ENCODE peak calls at places on chromosomes 4 and X, in five cellular contexts. One of them, this sample, is unnamed.

GRCh38 chrX:48589482-48590162 is 7.7 kb upstream of the WDR13 start:
- DNase-seq in GM13976: no peak
- DNase-seq in EH: no peak
- DNase-seq in stimulated activated CD4-positive, alpha-beta T cell treated with anti-CD3 and anti-CD28 coated beads, Interleukin-1b, Interleukin-23, amount 100 ng/mL, for 24 hours: no peak
- DNase-seq in CD4-positive, CD25-positive, alpha-beta regulatory T cell: no peak
- DNase-seq in this sample: peak

GRCh38 chrX:110442631-110443030 is 84.0 kb downstream of the RTL9 start:
- DNase-seq in EH: peak
- DNase-seq in CD4-positive, CD25-positive, alpha-beta regulatory T cell: no peak
- DNase-seq in stimulated activated CD4-positive, alpha-beta T cell treated with anti-CD3 and anti-CD28 coated beads, Interleukin-1b, Interleukin-23, amount 100 ng/mL, for 24 hours: no peak
- DNase-seq in GM13976: peak
- DNase-seq in this sample: peak

GRCh38 chr4:28250646-28251045 is 1390.0 kb downstream of the STIM2 start:
- DNase-seq in CD4-positive, CD25-positive, alpha-beta regulatory T cell: no peak
- DNase-seq in stimulated activated CD4-positive, alpha-beta T cell treated with anti-CD3 and anti-CD28 coated beads, Interleukin-1b, Interleukin-23, amount 100 ng/mL, for 24 hours: no peak
- DNase-seq in EH: no peak
- DNase-seq in GM13976: no peak
- DNase-seq in this sample: no peak

GRCh38 chr4:185925910-185926360 is 113.9 kb upstream of the SORBS2 start:
- DNase-seq in GM13976: no peak
- DNase-seq in stimulated activated CD4-positive, alpha-beta T cell treated with anti-CD3 and anti-CD28 coated beads, Interleukin-1b, Interleukin-23, amount 100 ng/mL, for 24 hours: no peak
- DNase-seq in CD4-positive, CD25-positive, alpha-beta regulatory T cell: no peak
- DNase-seq in EH: no peak
- DNase-seq in this sample: no peak

GRCh38 chr4:182577411-182577810 is 334.2 kb downstream of the TENM3 start:
- DNase-seq in GM13976: no peak
- DNase-seq in CD4-positive, CD25-positive, alpha-beta regulatory T cell: no peak
- DNase-seq in EH: peak
- DNase-seq in stimulated activated CD4-positive, alpha-beta T cell treated with anti-CD3 and anti-CD28 coated beads, Interleukin-1b, Interleukin-23, amount 100 ng/mL, for 24 hours: no peak
- DNase-seq in this sample: no peak

GRCh38 chr4:8593268-8594096 is 917 bp downstream of the CPZ start:
- DNase-seq in CD4-positive, CD25-positive, alpha-beta regulatory T cell: no peak
- DNase-seq in GM13976: no peak
- DNase-seq in stimulated activated CD4-positive, alpha-beta T cell treated with anti-CD3 and anti-CD28 coated beads, Interleukin-1b, Interleukin-23, amount 100 ng/mL, for 24 hours: no peak
- DNase-seq in EH: peak
- DNase-seq in this sample: no peak

GRCh38 chrX:17635231-17635630 is 102.1 kb upstream of the SCML1 start:
- DNase-seq in GM13976: no peak
- DNase-seq in CD4-positive, CD25-positive, alpha-beta regulatory T cell: no peak
- DNase-seq in stimulated activated CD4-positive, alpha-beta T cell treated with anti-CD3 and anti-CD28 coated beads, Interleukin-1b, Interleukin-23, amount 100 ng/mL, for 24 hours: no peak
- DNase-seq in EH: no peak
- DNase-seq in this sample: peak

GRCh38 chrX:150767475-150768131 is 74.4 kb downstream of the MTMR1 start:
- DNase-seq in EH: peak
- DNase-seq in CD4-positive, CD25-positive, alpha-beta regulatory T cell: no peak
- DNase-seq in GM13976: peak
- DNase-seq in stimulated activated CD4-positive, alpha-beta T cell treated with anti-CD3 and anti-CD28 coated beads, Interleukin-1b, Interleukin-23, amount 100 ng/mL, for 24 hours: no peak
- DNase-seq in this sample: peak

GRCh38 chr4:158999166-158999682 is 103.7 kb upstream of the RAPGEF2 start:
- DNase-seq in stimulated activated CD4-positive, alpha-beta T cell treated with anti-CD3 and anti-CD28 coated beads, Interleukin-1b, Interleukin-23, amount 100 ng/mL, for 24 hours: no peak
- DNase-seq in GM13976: no peak
- DNase-seq in EH: no peak
- DNase-seq in CD4-positive, CD25-positive, alpha-beta regulatory T cell: no peak
- DNase-seq in this sample: no peak

GRCh38 chrX:86002076-86002896 is 45.1 kb downstream of the CHM start:
- DNase-seq in CD4-positive, CD25-positive, alpha-beta regulatory T cell: no peak
- DNase-seq in EH: peak
- DNase-seq in GM13976: no peak
- DNase-seq in stimulated activated CD4-positive, alpha-beta T cell treated with anti-CD3 and anti-CD28 coated beads, Interleukin-1b, Interleukin-23, amount 100 ng/mL, for 24 hours: no peak
- DNase-seq in this sample: peak

GRCh38 chrX:96692454-96692853 is 7.8 kb downstream of the DIAPH2 start:
- DNase-seq in GM13976: no peak
- DNase-seq in stimulated activated CD4-positive, alpha-beta T cell treated with anti-CD3 and anti-CD28 coated beads, Interleukin-1b, Interleukin-23, amount 100 ng/mL, for 24 hours: no peak
- DNase-seq in EH: no peak
- DNase-seq in CD4-positive, CD25-positive, alpha-beta regulatory T cell: no peak
- DNase-seq in this sample: peak

GRCh38 chr4:158253350-158253980 is 43.2 kb downstream of the TMEM144 start:
- DNase-seq in GM13976: peak
- DNase-seq in stimulated activated CD4-positive, alpha-beta T cell treated with anti-CD3 and anti-CD28 coated beads, Interleukin-1b, Interleukin-23, amount 100 ng/mL, for 24 hours: peak
- DNase-seq in CD4-positive, CD25-positive, alpha-beta regulatory T cell: no peak
- DNase-seq in EH: peak
- DNase-seq in this sample: peak

GRCh38 chrX:57367649-57368048 is 81.1 kb downstream of the FAAH2 start:
- DNase-seq in GM13976: no peak
- DNase-seq in EH: no peak
- DNase-seq in CD4-positive, CD25-positive, alpha-beta regulatory T cell: no peak
- DNase-seq in stimulated activated CD4-positive, alpha-beta T cell treated with anti-CD3 and anti-CD28 coated beads, Interleukin-1b, Interleukin-23, amount 100 ng/mL, for 24 hours: no peak
- DNase-seq in this sample: peak

GRCh38 chr4:47160095-47160494 is 128.7 kb downstream of the GABRB1 start:
- DNase-seq in EH: no peak
- DNase-seq in GM13976: no peak
- DNase-seq in stimulated activated CD4-positive, alpha-beta T cell treated with anti-CD3 and anti-CD28 coated beads, Interleukin-1b, Interleukin-23, amount 100 ng/mL, for 24 hours: no peak
- DNase-seq in CD4-positive, CD25-positive, alpha-beta regulatory T cell: no peak
- DNase-seq in this sample: peak

GRCh38 chr4:158162637-158163036 is 10.2 kb downstream of the GASK1B start:
- DNase-seq in GM13976: no peak
- DNase-seq in EH: no peak
- DNase-seq in stimulated activated CD4-positive, alpha-beta T cell treated with anti-CD3 and anti-CD28 coated beads, Interleukin-1b, Interleukin-23, amount 100 ng/mL, for 24 hours: no peak
- DNase-seq in CD4-positive, CD25-positive, alpha-beta regulatory T cell: no peak
- DNase-seq in this sample: no peak

GRCh38 chrX:11435568-11435967 is 142.4 kb downstream of the AMELX start:
- DNase-seq in stimulated activated CD4-positive, alpha-beta T cell treated with anti-CD3 and anti-CD28 coated beads, Interleukin-1b, Interleukin-23, amount 100 ng/mL, for 24 hours: no peak
- DNase-seq in CD4-positive, CD25-positive, alpha-beta regulatory T cell: no peak
- DNase-seq in EH: peak
- DNase-seq in GM13976: no peak
- DNase-seq in this sample: peak

GRCh38 chrX:87525771-87526229 is 8.2 kb downstream of the KLHL4 start:
- DNase-seq in CD4-positive, CD25-positive, alpha-beta regulatory T cell: no peak
- DNase-seq in EH: no peak
- DNase-seq in stimulated activated CD4-positive, alpha-beta T cell treated with anti-CD3 and anti-CD28 coated beads, Interleukin-1b, Interleukin-23, amount 100 ng/mL, for 24 hours: no peak
- DNase-seq in GM13976: no peak
- DNase-seq in this sample: peak

GRCh38 chrX:2498781-2499302 is 1.9 kb downstream of the DHRSX start:
- DNase-seq in EH: peak
- DNase-seq in stimulated activated CD4-positive, alpha-beta T cell treated with anti-CD3 and anti-CD28 coated beads, Interleukin-1b, Interleukin-23, amount 100 ng/mL, for 24 hours: no peak
- DNase-seq in GM13976: no peak
- DNase-seq in CD4-positive, CD25-positive, alpha-beta regulatory T cell: no peak
- DNase-seq in this sample: peak

GRCh38 chr4:40648742-40649281 is 19.1 kb upstream of the RBM47 start:
- DNase-seq in CD4-positive, CD25-positive, alpha-beta regulatory T cell: no peak
- DNase-seq in GM13976: no peak
- DNase-seq in EH: no peak
- DNase-seq in stimulated activated CD4-positive, alpha-beta T cell treated with anti-CD3 and anti-CD28 coated beads, Interleukin-1b, Interleukin-23, amount 100 ng/mL, for 24 hours: no peak
- DNase-seq in this sample: no peak

GRCh38 chr4:68871772-68872441 is 56.1 kb downstream of the UGT2B10 start:
- DNase-seq in GM13976: no peak
- DNase-seq in stimulated activated CD4-positive, alpha-beta T cell treated with anti-CD3 and anti-CD28 coated beads, Interleukin-1b, Interleukin-23, amount 100 ng/mL, for 24 hours: no peak
- DNase-seq in CD4-positive, CD25-positive, alpha-beta regulatory T cell: no peak
- DNase-seq in EH: no peak
- DNase-seq in this sample: no peak

GRCh38 chr4:153488719-153489384 is 22.7 kb downstream of the TMEM131L start:
- DNase-seq in EH: no peak
- DNase-seq in GM13976: no peak
- DNase-seq in stimulated activated CD4-positive, alpha-beta T cell treated with anti-CD3 and anti-CD28 coated beads, Interleukin-1b, Interleukin-23, amount 100 ng/mL, for 24 hours: no peak
- DNase-seq in CD4-positive, CD25-positive, alpha-beta regulatory T cell: no peak
- DNase-seq in this sample: no peak

GRCh38 chrX:131068945-131069719 is 11.0 kb downstream of the ARHGAP36 start:
- DNase-seq in GM13976: peak
- DNase-seq in EH: peak
- DNase-seq in CD4-positive, CD25-positive, alpha-beta regulatory T cell: no peak
- DNase-seq in stimulated activated CD4-positive, alpha-beta T cell treated with anti-CD3 and anti-CD28 coated beads, Interleukin-1b, Interleukin-23, amount 100 ng/mL, for 24 hours: no peak
- DNase-seq in this sample: peak

GRCh38 chrX:134933911-134934310 is 56.9 kb upstream of the SMIM10 start:
- DNase-seq in stimulated activated CD4-positive, alpha-beta T cell treated with anti-CD3 and anti-CD28 coated beads, Interleukin-1b, Interleukin-23, amount 100 ng/mL, for 24 hours: no peak
- DNase-seq in GM13976: no peak
- DNase-seq in EH: no peak
- DNase-seq in CD4-positive, CD25-positive, alpha-beta regulatory T cell: no peak
- DNase-seq in this sample: no peak

GRCh38 chrX:37846141-37846540 is 1.2 kb downstream of the DYNLT3 start:
- DNase-seq in EH: no peak
- DNase-seq in CD4-positive, CD25-positive, alpha-beta regulatory T cell: no peak
- DNase-seq in GM13976: no peak
- DNase-seq in stimulated activated CD4-positive, alpha-beta T cell treated with anti-CD3 and anti-CD28 coated beads, Interleukin-1b, Interleukin-23, amount 100 ng/mL, for 24 hours: no peak
- DNase-seq in this sample: peak

GRCh38 chr4:96913437-96914075 is 1073.7 kb downstream of the PDHA2 start:
- DNase-seq in stimulated activated CD4-positive, alpha-beta T cell treated with anti-CD3 and anti-CD28 coated beads, Interleukin-1b, Interleukin-23, amount 100 ng/mL, for 24 hours: no peak
- DNase-seq in EH: no peak
- DNase-seq in CD4-positive, CD25-positive, alpha-beta regulatory T cell: no peak
- DNase-seq in GM13976: no peak
- DNase-seq in this sample: peak

GRCh38 chr4:156782491-156782890 is 189.1 kb downstream of the PDGFC start:
- DNase-seq in stimulated activated CD4-positive, alpha-beta T cell treated with anti-CD3 and anti-CD28 coated beads, Interleukin-1b, Interleukin-23, amount 100 ng/mL, for 24 hours: no peak
- DNase-seq in EH: no peak
- DNase-seq in GM13976: no peak
- DNase-seq in CD4-positive, CD25-positive, alpha-beta regulatory T cell: no peak
- DNase-seq in this sample: no peak

GRCh38 chrX:100591256-100592051 is 6.7 kb downstream of the TNMD start:
- DNase-seq in CD4-positive, CD25-positive, alpha-beta regulatory T cell: no peak
- DNase-seq in EH: no peak
- DNase-seq in GM13976: no peak
- DNase-seq in stimulated activated CD4-positive, alpha-beta T cell treated with anti-CD3 and anti-CD28 coated beads, Interleukin-1b, Interleukin-23, amount 100 ng/mL, for 24 hours: no peak
- DNase-seq in this sample: no peak

GRCh38 chr4:183343730-183344129 is 21.5 kb upstream of the CLDN24 start:
- DNase-seq in stimulated activated CD4-positive, alpha-beta T cell treated with anti-CD3 and anti-CD28 coated beads, Interleukin-1b, Interleukin-23, amount 100 ng/mL, for 24 hours: no peak
- DNase-seq in GM13976: no peak
- DNase-seq in EH: no peak
- DNase-seq in CD4-positive, CD25-positive, alpha-beta regulatory T cell: no peak
- DNase-seq in this sample: no peak

GRCh38 chr4:8740666-8741395 is 130.8 kb downstream of the HMX1 start:
- DNase-seq in GM13976: peak
- DNase-seq in CD4-positive, CD25-positive, alpha-beta regulatory T cell: no peak
- DNase-seq in stimulated activated CD4-positive, alpha-beta T cell treated with anti-CD3 and anti-CD28 coated beads, Interleukin-1b, Interleukin-23, amount 100 ng/mL, for 24 hours: no peak
- DNase-seq in EH: no peak
- DNase-seq in this sample: no peak

GRCh38 chr4:141686929-141687328 is 50.5 kb downstream of the IL15 start:
- DNase-seq in CD4-positive, CD25-positive, alpha-beta regulatory T cell: no peak
- DNase-seq in stimulated activated CD4-positive, alpha-beta T cell treated with anti-CD3 and anti-CD28 coated beads, Interleukin-1b, Interleukin-23, amount 100 ng/mL, for 24 hours: no peak
- DNase-seq in EH: peak
- DNase-seq in GM13976: no peak
- DNase-seq in this sample: no peak

GRCh38 chr4:2915789-2916188 is 47.4 kb downstream of the NOP14 start:
- DNase-seq in GM13976: no peak
- DNase-seq in stimulated activated CD4-positive, alpha-beta T cell treated with anti-CD3 and anti-CD28 coated beads, Interleukin-1b, Interleukin-23, amount 100 ng/mL, for 24 hours: no peak
- DNase-seq in CD4-positive, CD25-positive, alpha-beta regulatory T cell: no peak
- DNase-seq in EH: no peak
- DNase-seq in this sample: no peak

GRCh38 chr4:48902266-48902665 is 4.3 kb downstream of the OCIAD2 start:
- DNase-seq in stimulated activated CD4-positive, alpha-beta T cell treated with anti-CD3 and anti-CD28 coated beads, Interleukin-1b, Interleukin-23, amount 100 ng/mL, for 24 hours: no peak
- DNase-seq in GM13976: no peak
- DNase-seq in CD4-positive, CD25-positive, alpha-beta regulatory T cell: no peak
- DNase-seq in EH: peak
- DNase-seq in this sample: peak

GRCh38 chr4:150582101-150582565 is at the start of gene MAB21L2:
- DNase-seq in CD4-positive, CD25-positive, alpha-beta regulatory T cell: no peak
- DNase-seq in EH: no peak
- DNase-seq in stimulated activated CD4-positive, alpha-beta T cell treated with anti-CD3 and anti-CD28 coated beads, Interleukin-1b, Interleukin-23, amount 100 ng/mL, for 24 hours: no peak
- DNase-seq in GM13976: no peak
- DNase-seq in this sample: peak

GRCh38 chr4:86043755-86044592 is 315.9 kb downstream of the MAPK10 start:
- DNase-seq in EH: peak
- DNase-seq in GM13976: no peak
- DNase-seq in stimulated activated CD4-positive, alpha-beta T cell treated with anti-CD3 and anti-CD28 coated beads, Interleukin-1b, Interleukin-23, amount 100 ng/mL, for 24 hours: no peak
- DNase-seq in CD4-positive, CD25-positive, alpha-beta regulatory T cell: no peak
- DNase-seq in this sample: peak